ENCODE peak calls at places on chromosomes 7 and 10, in four cellular contexts. H, U, K and Q are unnamed samples.

GRCh38 chr10:60390224-60390626 is 550 bp upstream of the ANK3 start:
- DNase-seq in K (no peak), H (no peak), U (no peak), Q (no peak)

GRCh38 chr10:15453921-15454320 is 82.8 kb upstream of the FAM171A1 start:
- DNase-seq in U (no peak), H (no peak), K (no peak), Q (no peak)

GRCh38 chr7:8637322-8637721 is 203.9 kb downstream of the NXPH1 start:
- DNase-seq in K (no peak), H (no peak), U (no peak), Q (no peak)

GRCh38 chr10:55203319-55203718 is 402.3 kb upstream of the PCDH15 start:
- DNase-seq in H (no peak), K (no peak), U (no peak), Q (no peak)

GRCh38 chr10:102775201-102775972 is 31.6 kb downstream of the WBP1L start:
- DNase-seq in K (no peak), H (no peak), U (no peak), Q (no peak)

GRCh38 chr10:100502926-100503480 is 16.7 kb downstream of the SEC31B start:
- DNase-seq in H (no peak), K (no peak), U (no peak), Q (no peak)

GRCh38 chr7:108203433-108204002 is 73.4 kb upstream of the LAMB4 start:
- DNase-seq in H (no peak), K (no peak), U (no peak), Q (no peak)

GRCh38 chr7:77479536-77480088 is 57.5 kb upstream of the PTPN12 start:
- DNase-seq in H (no peak), K (peak; percentile 33), U (no peak), Q (no peak)

GRCh38 chr7:100888988-100889760 is at the start of gene UFSP1:
- DNase-seq in K (no peak), H (no peak), U (no peak), Q (peak; percentile 47)

GRCh38 chr10:98364432-98365102 is 50.4 kb downstream of the PYROXD2 start:
- DNase-seq in U (no peak), H (no peak), K (no peak), Q (no peak)

GRCh38 chr10:36555036-36555435 is 570.4 kb upstream of the ANKRD30A start:
- DNase-seq in K (no peak), H (no peak), U (no peak), Q (peak; percentile 33)

GRCh38 chr10:71581376-71581775 is 138.2 kb downstream of the C10orf105 start:
- DNase-seq in K (no peak), U (no peak), H (no peak), Q (no peak)

GRCh38 chr7:134946260-134946659 is 40.0 kb upstream of the AGBL3 start:
- DNase-seq in K (no peak), U (no peak), H (peak; percentile 46), Q (no peak)

GRCh38 chr7:1019789-1020610 is 24.3 kb upstream of the GPR146 start:
- DNase-seq in U (no peak), K (no peak), H (no peak), Q (no peak)

GRCh38 chr7:6578114-6579084 is 1.1 kb downstream of the ZDHHC4 start:
- DNase-seq in H (no peak), U (no peak), K (peak; percentile 41), Q (no peak)

GRCh38 chr7:108347616-108348015 is 108.6 kb downstream of the NRCAM start:
- DNase-seq in K (peak; percentile 16), H (no peak), U (no peak), Q (no peak)

GRCh38 chr7:79452495-79453265 is 787 bp downstream of the MAGI2 start:
- DNase-seq in K (peak; percentile 15), U (no peak), H (no peak), Q (peak; percentile 38)

GRCh38 chr7:143240323-143241168 is 18.7 kb downstream of the TAS2R40 start:
- DNase-seq in K (peak; percentile 47), H (peak; percentile 82), U (peak; percentile 57), Q (peak; percentile 56)

GRCh38 chr10:101901340-101901739 is 57.7 kb upstream of the KCNIP2 start:
- DNase-seq in H (no peak), K (no peak), U (no peak), Q (no peak)

GRCh38 chr10:49299816-49300139 is 808 bp downstream of the C10orf71 start:
- DNase-seq in K (no peak), H (no peak), U (no peak), Q (no peak)

GRCh38 chr7:114835303-114835702 is 86.6 kb upstream of the MDFIC start:
- DNase-seq in H (no peak), U (no peak), K (no peak), Q (no peak)

GRCh38 chr10:88702848-88703597 is 3.0 kb upstream of the LIPK start:
- DNase-seq in H (no peak), K (peak; percentile 40), U (no peak), Q (no peak)

GRCh38 chr7:107890493-107890961 is 456 bp upstream of the DLD start:
- DNase-seq in U (no peak), K (no peak), H (no peak), Q (no peak)

GRCh38 chr10:101781984-101782810 is 1.0 kb downstream of the NPM3 start:
- DNase-seq in H (no peak), K (no peak), U (no peak), Q (no peak)

GRCh38 chr10:4130685-4131084 is 345.7 kb upstream of the KLF6 start:
- DNase-seq in H (peak; percentile 29), K (no peak), U (peak; percentile 7), Q (no peak)

GRCh38 chr7:25854608-25855497 is 297.1 kb upstream of the NFE2L3 start:
- DNase-seq in H (peak; percentile 33), U (no peak), K (peak; percentile 89), Q (peak; percentile 43)

GRCh38 chr10:71087622-71088021 is 124.7 kb upstream of the UNC5B start:
- DNase-seq in U (no peak), K (no peak), H (no peak), Q (no peak)

GRCh38 chr7:93558705-93559614 is 15.6 kb downstream of the CALCR start:
- DNase-seq in H (no peak), K (no peak), U (no peak), Q (no peak)

GRCh38 chr7:5422324-5423271 is 1.0 kb downstream of the TNRC18 start:
- DNase-seq in U (no peak), K (peak; percentile 41), H (no peak), Q (peak; percentile 62)

GRCh38 chr10:125662616-125663015 is 20.3 kb downstream of the TEX36 start:
- DNase-seq in H (no peak), K (no peak), U (no peak), Q (no peak)

GRCh38 chr7:87363342-87363741 is 17.9 kb downstream of the CROT start:
- DNase-seq in H (no peak), U (no peak), K (no peak), Q (no peak)

GRCh38 chr7:105776986-105777910 is 99.2 kb downstream of the ATXN7L1 start:
- DNase-seq in U (no peak), H (no peak), K (peak; percentile 27), Q (no peak)

GRCh38 chr7:21355406-21355874 is 72.4 kb upstream of the SP4 start:
- DNase-seq in K (no peak), U (peak; percentile 24), H (peak; percentile 57), Q (no peak)

GRCh38 chr10:9825491-9826018 is 1192.1 kb upstream of the CELF2 start:
- DNase-seq in K (no peak), U (no peak), H (no peak), Q (no peak)

GRCh38 chr10:89535185-89536012 is at the start of gene SLC16A12:
- DNase-seq in H (no peak), K (no peak), U (no peak), Q (no peak)

GRCh38 chr10:129756912-129757861 is 206.9 kb downstream of the EBF3 start:
- DNase-seq in K (no peak), H (no peak), U (no peak), Q (no peak)

GRCh38 chr7:90621892-90622182 is 25.7 kb downstream of the CDK14 start:
- DNase-seq in K (no peak), H (no peak), U (no peak), Q (no peak)

GRCh38 chr7:90621130-90621891 is 25.2 kb downstream of the CDK14 start:
- DNase-seq in H (no peak), U (no peak), K (no peak), Q (no peak)

GRCh38 chr7:90624128-90624980 is 28.2 kb downstream of the CDK14 start:
- DNase-seq in H (no peak), U (no peak), K (no peak), Q (no peak)

GRCh38 chr7:90625051-90625450 is 28.9 kb downstream of the CDK14 start:
- DNase-seq in K (no peak), U (no peak), H (no peak), Q (peak; percentile 38)

DNA sequence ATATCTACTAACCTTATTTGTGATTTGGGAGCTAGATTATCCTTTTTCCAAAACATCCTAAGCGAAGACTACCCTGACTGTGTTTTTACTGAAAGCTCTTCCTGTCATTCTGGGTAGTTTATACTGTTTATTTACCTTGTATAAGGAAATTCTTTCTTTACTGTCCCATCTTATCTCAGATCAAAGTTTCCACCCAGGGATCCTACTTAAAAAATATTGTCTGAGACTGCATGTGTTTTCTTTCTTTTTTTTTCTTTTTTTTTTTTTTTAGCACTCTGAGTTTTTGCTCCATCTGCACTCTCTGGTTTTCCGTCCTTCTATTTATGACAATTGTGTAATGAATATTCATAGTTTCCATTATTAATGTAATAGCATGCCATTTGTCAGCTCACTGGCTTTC is 26.5 kb downstream of the CDK14 start:
- DNase-seq in K (no peak), H (no peak), U (no peak), Q (no peak)
- H3K4me1 ChIP-seq in K (no peaks in the 10 kb centered on the region), H (no peaks in the 10 kb centered on the region), U (no peaks in the 10 kb centered on the region), Q (peaks cover 48% of the 10 kb centered on the region)

GRCh38 chr10:21509391-21510217 is 15.9 kb downstream of the SKIDA1 start:
- DNase-seq in U (no peak), K (no peak), H (no peak), Q (no peak)
- H3K4me3 ChIP-seq in U (no peak overlapping the region), K (no peak overlapping the region), H (no peak overlapping the region), Q (no peak overlapping the region)

DNA sequence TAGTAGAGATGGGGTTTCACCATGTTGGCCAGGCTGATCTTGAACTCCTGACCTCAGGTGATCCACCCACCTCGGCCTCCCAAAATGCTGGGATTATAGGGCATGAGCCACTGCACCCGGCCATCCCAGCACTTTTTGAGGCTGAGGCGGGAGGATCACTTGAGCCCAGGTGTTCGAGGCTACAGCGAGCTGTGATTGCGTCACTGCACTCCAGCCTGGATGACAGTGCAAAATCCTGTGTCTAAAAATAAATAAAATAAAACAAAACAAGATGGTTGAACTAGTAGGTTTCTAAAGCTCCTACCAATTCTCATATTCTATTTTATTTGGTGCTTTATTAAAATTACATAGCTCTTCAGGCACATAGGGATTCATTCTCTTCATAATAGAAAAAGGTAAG is 890.3 kb upstream of the AUTS2 start:
- DNase-seq in K (no peak), H (no peak), U (no peak), Q (no peak)
- H3K27ac ChIP-seq in K (peak overlapping the region; percentile 91), H (no peak overlapping the region), U (no peak overlapping the region), Q (no peak overlapping the region)

DNA sequence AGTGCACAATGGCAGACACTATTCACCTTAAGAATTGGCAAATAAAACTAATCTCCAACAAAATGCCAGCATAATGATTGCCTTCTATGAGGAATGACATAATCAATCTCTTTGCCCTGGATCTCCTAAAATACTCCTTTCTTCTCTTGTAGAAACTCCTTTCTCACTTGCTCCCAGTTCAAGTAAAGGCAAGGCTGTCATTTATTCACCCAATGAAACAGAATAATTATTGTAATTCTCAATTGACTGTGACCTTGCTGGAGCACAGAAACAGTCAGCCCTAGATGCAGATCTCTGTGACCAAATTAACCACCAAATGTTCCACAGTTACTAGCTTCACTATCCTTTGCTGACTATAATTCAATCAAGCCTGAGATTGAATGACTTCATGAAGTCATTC is 99.3 kb downstream of the SEMA3C start:
- DNase-seq in H (no peak), U (no peak), K (no peak), Q (no peak)
- H3K4me1 ChIP-seq in H (no peaks in the 10 kb centered on the region), U (no peaks in the 10 kb centered on the region), K (peaks cover 68% of the 10 kb centered on the region), Q (no peaks in the 10 kb centered on the region)